ENCODE peak calls at places on chromosomes 4 and X, in nine cellular contexts. X is heart left ventricle, G is suprapubic skin, T is ovary, S is IMR-90, E is uterus, I is stomach, W is K562, C is tibial nerve. M is an unnamed sample.

GRCh38 chr4:53816561-53816960 is 225.3 kb upstream of the LNX1 start:
- DNase-seq in X (no peak), G (no peak), T (no peak), S (peak; percentile 25), E (no peak), I (no peak), W (no peak), C (no peak), M (no peak)

GRCh38 chr4:35325908-35326453 is 918.3 kb downstream of the ARAP2 start:
- DNase-seq in X (no peak), G (no peak), T (no peak), S (no peak), E (no peak), I (no peak), W (no peak), C (no peak), M (no peak)

GRCh38 chr4:56496241-56496640 is 9.3 kb upstream of the ARL9 start:
- DNase-seq in X (no peak), G (no peak), T (no peak), S (no peak), E (no peak), I (no peak), W (no peak), C (no peak), M (no peak)

GRCh38 chr4:109441858-109442480 is 8.4 kb downstream of the SEC24B start:
- DNase-seq in X (no peak), G (no peak), T (no peak), S (peak; percentile 19), E (no peak), I (no peak), W (no peak), C (no peak), M (no peak)

GRCh38 chr4:171534391-171534790 is 278.8 kb upstream of the GALNTL6 start:
- DNase-seq in X (no peak), G (no peak), T (no peak), S (no peak), E (no peak), I (no peak), W (no peak), C (no peak), M (no peak)

GRCh38 chrX:120477453-120477852 is 8.4 kb upstream of the LAMP2 start:
- DNase-seq in X (no peak), G (no peak), T (no peak), S (no peak), E (no peak), I (no peak), W (no peak), C (no peak), M (no peak)

GRCh38 chrX:37926700-37927099 is 79.3 kb upstream of the DYNLT3 start:
- DNase-seq in X (no peak), G (no peak), T (no peak), S (peak; percentile 41), E (no peak), I (no peak), W (peak; percentile 12), C (no peak), M (no peak)

GRCh38 chrX:107751127-107751526 is 24.5 kb downstream of the TSC22D3 start:
- DNase-seq in X (no peak), G (no peak), T (no peak), S (no peak), E (no peak), I (no peak), W (no peak), C (no peak), M (no peak)

GRCh38 chrX:123422875-123423274 is 238.8 kb downstream of the GRIA3 start:
- DNase-seq in X (no peak), G (no peak), T (peak; percentile 11), S (peak; percentile 13), E (no peak), I (no peak), W (peak; percentile 9), C (no peak), M (no peak)

GRCh38 chr4:3472411-3473141 is 9.5 kb downstream of the DOK7 start:
- DNase-seq in X (no peak), G (no peak), T (no peak), S (no peak), E (no peak), I (no peak), W (no peak), C (no peak), M (peak; percentile 56)

GRCh38 chr4:137532869-137533236 is 559 bp upstream of the PCDH18 start:
- DNase-seq in X (no peak), G (no peak), T (no peak), S (no peak), E (no peak), I (no peak), W (no peak), C (no peak), M (no peak)

GRCh38 chrX:85111347-85111746 is 107.7 kb downstream of the APOOL start:
- DNase-seq in X (no peak), G (no peak), T (no peak), S (peak; percentile 5), E (no peak), I (no peak), W (peak; percentile 4), C (no peak), M (no peak)

GRCh38 chrX:150454083-150454482 is 91.0 kb downstream of the MAMLD1 start:
- DNase-seq in X (no peak), G (no peak), T (no peak), S (no peak), E (no peak), I (no peak), W (no peak), C (no peak), M (no peak)

GRCh38 chr4:161183729-161184128 is 980.1 kb downstream of the FSTL5 start:
- DNase-seq in X (no peak), G (no peak), T (no peak), S (no peak), E (no peak), I (no peak), W (no peak), C (no peak), M (no peak)

GRCh38 chrX:10327651-10328050 is 170.9 kb downstream of the CLCN4 start:
- DNase-seq in X (no peak), G (no peak), T (no peak), S (peak; percentile 5), E (no peak), I (no peak), W (no peak), C (no peak), M (no peak)

GRCh38 chr4:168541608-168541953 is 44.7 kb downstream of the PALLD start:
- DNase-seq in X (no peak), G (no peak), T (no peak), S (peak; percentile 70), E (no peak), I (no peak), W (no peak), C (no peak), M (no peak)

GRCh38 chr4:85829276-85830051 is 354.5 kb downstream of the ARHGAP24 start:
- DNase-seq in X (no peak), G (no peak), T (no peak), S (peak; percentile 66), E (no peak), I (no peak), W (no peak), C (no peak), M (no peak)

GRCh38 chr4:59161249-59161648 is 2038.9 kb upstream of the ADGRL3 start:
- DNase-seq in X (no peak), G (no peak), T (no peak), S (no peak), E (no peak), I (no peak), W (no peak), C (no peak), M (no peak)

GRCh38 chrX:107716045-107716684 is 59.4 kb downstream of the TSC22D3 start:
- DNase-seq in X (no peak), G (no peak), T (no peak), S (peak; percentile 21), E (peak; percentile 33), I (no peak), W (no peak), C (no peak), M (peak; percentile 85)

GRCh38 chrX:154486396-154487207 is at the start of gene UBL4A:
- DNase-seq in X (peak; percentile 78), G (no peak), T (peak; percentile 80), S (peak; percentile 11), E (peak; percentile 76), I (peak; percentile 63), W (peak; percentile 83), C (no peak), M (peak; percentile 88)
- TF ChIP-seq POLR2A in X (no peak), G (no peak), T (no peak), S (no peak), E (no peak), I (no peak), W (peak; percentile 48), C (no peak), M (no peak)

DNA sequence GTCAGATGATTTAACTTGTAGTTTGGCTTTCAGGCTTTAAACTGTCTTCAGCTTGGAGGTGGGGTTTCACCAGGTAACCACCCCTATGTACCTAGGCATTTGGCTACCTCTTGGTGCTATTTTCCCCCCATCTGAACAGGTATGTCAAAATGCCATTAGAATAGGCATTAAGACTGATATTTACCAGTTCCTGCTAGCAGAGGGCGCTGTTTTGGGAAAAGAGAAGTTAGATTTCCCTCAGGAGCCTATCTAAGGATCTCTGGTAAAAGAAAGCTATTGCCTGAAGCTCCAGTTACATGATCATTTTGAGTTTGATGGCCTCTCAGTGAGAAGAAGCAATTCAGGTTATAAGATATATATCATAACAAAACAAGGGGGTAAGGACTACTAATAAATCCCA is 879.1 kb downstream of the SH3BGRL start:
- DNase-seq in X (no peak), G (no peak), T (no peak), S (no peak), E (no peak), I (no peak), W (no peak), C (no peak), M (no peak)
- H3K27me3 ChIP-seq in X (no peaks in the 10 kb centered on the region), G (no peaks in the 10 kb centered on the region), T (no peaks in the 10 kb centered on the region), S (no peaks in the 10 kb centered on the region), E (no peaks in the 10 kb centered on the region), I (no peaks in the 10 kb centered on the region), W (no peaks in the 10 kb centered on the region), C (no peaks in the 10 kb centered on the region), M (no peaks in the 10 kb centered on the region)

GRCh38 chr4:185209031-185209851 is at the start of gene SNX25:
- DNase-seq in X (peak; percentile 91), G (peak; percentile 91), T (peak; percentile 76), S (peak; percentile 65), E (peak; percentile 82), I (peak; percentile 89), W (peak; percentile 89), C (peak; percentile 70), M (peak; percentile 97)
- TF ChIP-seq POLR2A in X (peak; percentile 76), G (no peak), T (peak; percentile 85), S (peak; percentile 78), E (peak; percentile 85), I (no peak), W (no peak), C (peak; percentile 90), M (peak; percentile 97)

DNA sequence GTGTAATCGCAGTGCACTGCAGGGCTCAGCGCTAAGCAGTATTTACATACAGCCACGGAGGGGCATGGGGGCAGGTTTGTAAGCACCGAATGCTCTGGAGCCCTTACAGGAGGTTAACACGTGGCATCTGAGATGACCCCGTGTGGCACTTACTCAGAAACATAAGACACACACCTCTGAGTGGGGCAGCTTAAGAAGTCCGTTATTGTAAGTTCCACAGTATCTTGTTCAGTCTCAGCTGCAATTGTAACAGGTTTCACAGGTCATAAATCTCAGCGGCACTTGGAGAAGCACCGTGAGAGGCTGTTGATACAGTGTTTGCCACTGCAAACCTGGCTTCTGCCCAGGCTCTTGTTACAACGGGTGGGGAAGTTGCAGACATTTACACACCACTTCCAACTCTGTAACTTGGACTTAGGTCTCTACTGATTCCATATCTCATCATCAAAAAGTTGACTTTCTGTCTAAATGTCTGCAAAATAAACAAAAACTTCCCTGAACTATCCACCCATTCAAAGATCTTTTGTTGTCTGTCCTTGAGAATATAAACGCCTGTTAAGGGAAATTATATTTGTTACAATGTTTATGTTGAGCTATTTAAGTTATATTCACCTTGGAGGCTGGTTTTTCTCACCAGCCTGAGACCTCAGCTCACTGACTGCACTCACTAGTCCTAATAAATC is 10.3 kb downstream of the CPLX1 start:
- DNase-seq in X (no peak), G (peak; percentile 11), T (no peak), S (no peak), E (no peak), I (no peak), W (no peak), C (no peak), M (peak; percentile 17)
- H3K27me3 ChIP-seq in X (peaks cover 5% of the 10 kb centered on the region), G (peaks cover 91% of the 10 kb centered on the region), T (no peaks in the 10 kb centered on the region), S (peaks cover 63% of the 10 kb centered on the region), E (no peaks in the 10 kb centered on the region), I (peaks cover 80% of the 10 kb centered on the region), W (peaks cover 39% of the 10 kb centered on the region), C (no peaks in the 10 kb centered on the region), M (peaks cover 95% of the 10 kb centered on the region)